ENCODE peak calls at places on chromosomes 4 and X, in five cellular contexts. R, E, S, M and Z are unnamed samples.

GRCh38 chrX:130094712-130095111 is 15.6 kb downstream of the ELF4 start:
- DNase-seq in R (no peak), E (no peak), S (no peak), M (no peak), Z (no peak)

GRCh38 chr4:59759082-59759825 is 1440.9 kb upstream of the ADGRL3 start:
- DNase-seq in R (no peak), E (peak; percentile 9), S (no peak), M (peak; percentile 4), Z (no peak)

GRCh38 chr4:82756061-82756460 is 42.5 kb downstream of the SCD5 start:
- DNase-seq in R (no peak), E (no peak), S (no peak), M (no peak), Z (no peak)

GRCh38 chr4:166091914-166092510 is 219.0 kb downstream of the TLL1 start:
- DNase-seq in R (no peak), E (no peak), S (peak; percentile 2), M (no peak), Z (no peak)

GRCh38 chr4:159498371-159499115 is 395.7 kb downstream of the RAPGEF2 start:
- DNase-seq in R (no peak), E (no peak), S (no peak), M (no peak), Z (no peak)

GRCh38 chrX:39157796-39158195 is 356.5 kb downstream of the MID1IP1 start:
- DNase-seq in R (no peak), E (no peak), S (no peak), M (no peak), Z (no peak)

GRCh38 chr4:121946644-121947043 is 5.2 kb downstream of the TRPC3 start:
- DNase-seq in R (no peak), E (no peak), S (no peak), M (no peak), Z (no peak)

GRCh38 chr4:2512396-2513135 is 23.9 kb upstream of the FAM193A start:
- DNase-seq in R (no peak), E (no peak), S (no peak), M (no peak), Z (no peak)

GRCh38 chrX:149916745-149917392 is 12.5 kb upstream of the HSFX4 start:
- DNase-seq in R (no peak), E (no peak), S (no peak), M (no peak), Z (no peak)
- TF ChIP-seq CTCF in R (no peak), E (no peak), S (no peak), M (no peak), Z (no peak)

GRCh38 chr4:127783971-127784519 is 1.9 kb downstream of the HSPA4L start:
- DNase-seq in R (no peak), E (no peak), S (no peak), M (no peak), Z (no peak)

GRCh38 chr4:127793528-127793927 is 11.4 kb downstream of the HSPA4L start:
- DNase-seq in R (no peak), E (no peak), S (no peak), M (no peak), Z (no peak)

GRCh38 chr4:127783026-127783769 is 1.1 kb downstream of the HSPA4L start:
- DNase-seq in R (peak; percentile 67), E (peak; percentile 22), S (peak; percentile 10), M (peak; percentile 75), Z (no peak)

DNA sequence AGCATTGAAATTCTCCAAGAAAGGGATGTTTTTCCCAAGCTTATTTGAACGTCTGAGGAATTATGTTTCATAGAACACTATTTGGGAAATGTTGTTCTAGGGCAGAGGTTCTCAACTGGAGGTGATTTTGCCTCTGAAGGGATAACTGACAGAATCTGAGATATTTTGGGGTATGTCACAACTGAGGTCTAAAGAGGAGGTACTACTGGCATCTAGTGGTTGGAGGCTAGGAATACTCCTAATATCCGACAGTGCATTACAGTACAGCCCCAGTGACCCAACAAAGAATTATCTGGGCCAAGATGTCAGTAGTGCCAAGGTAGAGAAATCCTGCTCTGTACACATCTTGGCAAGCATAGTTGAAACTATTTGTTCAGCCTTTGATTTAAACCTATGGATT is 6.4 kb downstream of the HSPA4L start:
- DNase-seq in R (no peak), E (no peak), S (no peak), M (no peak), Z (no peak)
- TF ChIP-seq CTCF in R (no peak), E (peak; percentile 12), S (no peak), M (no peak), Z (no peak)

DNA sequence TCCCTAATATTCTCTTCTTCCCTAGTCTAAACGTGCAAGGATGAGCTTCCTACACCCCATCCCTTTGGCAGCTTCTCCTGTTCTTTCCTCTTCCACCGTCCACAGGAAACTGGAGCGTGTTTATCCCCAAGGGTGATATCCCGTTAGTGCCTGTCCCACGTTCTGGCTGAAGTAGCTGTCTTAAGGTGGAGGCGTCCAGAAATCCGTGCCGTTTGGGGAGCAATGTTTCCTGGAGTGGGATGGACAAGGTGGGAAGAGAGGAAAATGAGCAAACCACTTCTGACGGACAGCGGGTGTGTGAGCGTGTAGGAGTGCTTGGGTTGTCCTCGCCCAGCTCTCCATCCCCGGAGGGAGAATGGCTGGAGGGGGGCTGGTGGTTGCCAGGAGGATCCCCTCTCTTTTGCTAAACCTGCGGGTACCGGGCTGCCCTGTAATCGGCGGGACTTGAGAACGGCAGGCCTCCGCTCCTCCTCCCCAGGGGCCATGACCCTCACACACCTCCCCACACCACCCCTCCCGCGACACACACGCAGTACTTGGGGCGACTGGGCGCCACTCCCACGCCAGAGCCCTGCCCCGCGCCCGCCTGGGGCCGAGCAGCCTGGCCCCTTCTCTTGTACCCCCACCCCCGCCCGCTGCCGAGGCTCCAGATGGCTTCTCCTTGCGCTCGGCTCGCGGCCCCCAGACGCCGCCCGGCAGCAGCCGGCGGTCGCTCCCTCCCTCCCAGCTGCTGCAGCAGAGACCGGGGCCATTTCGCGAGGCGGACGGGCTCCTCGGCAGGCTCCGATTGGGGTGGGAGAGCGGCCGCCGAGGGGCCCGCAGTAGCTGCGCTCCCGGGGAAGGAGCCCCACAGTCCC is 13.9 kb upstream of the PRDM8 start:
- DNase-seq in R (no peak), E (no peak), S (peak; percentile 66), M (peak; percentile 65), Z (no peak)
- TF ChIP-seq CTCF in R (no peak), E (no peak), S (no peak), M (no peak), Z (no peak)

GRCh38 chr4:17173300-17173699 is 274.9 kb upstream of the LDB2 start:
- DNase-seq in R (no peak), E (no peak), S (no peak), M (no peak), Z (no peak)
- TF ChIP-seq CTCF in R (no peak), E (peak; percentile 31), S (no peak), M (no peak), Z (no peak)

DNA sequence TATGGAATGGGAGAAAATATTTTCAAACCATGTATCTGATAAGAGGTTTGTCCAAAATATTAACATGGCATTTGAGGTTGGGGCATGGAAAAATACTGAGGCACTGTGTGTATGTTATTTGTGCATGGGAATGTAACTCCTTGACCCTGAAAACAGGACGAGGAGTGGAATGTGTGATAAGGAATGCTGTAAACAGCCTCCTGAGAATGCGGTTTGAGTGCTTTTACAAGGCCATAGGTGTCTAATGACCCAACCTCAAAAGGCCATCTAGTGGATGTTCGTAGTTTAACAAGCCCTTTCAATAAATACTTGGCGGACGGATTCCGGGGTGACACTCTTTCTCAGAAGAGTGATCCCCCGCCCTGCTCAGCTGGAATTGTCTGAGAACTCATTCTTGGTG is 162.9 kb upstream of the USP9X start:
- DNase-seq in R (no peak), E (no peak), S (no peak), M (no peak), Z (no peak)
- TF ChIP-seq CTCF in R (no peak), E (peak; percentile 21), S (no peak), M (no peak), Z (no peak)

GRCh38 chr4:1226598-1226997 is 22.3 kb downstream of the CTBP1 start:
- DNase-seq in R (no peak), E (no peak), S (no peak), M (no peak), Z (no peak)
- TF ChIP-seq CTCF in R (no peak), E (no peak), S (no peak), M (no peak), Z (no peak)